ENCODE peak calls at places on chromosome 13, in seven cellular contexts. K is right cardiac atrium, V is K562, N is body of pancreas, W is adrenal gland, C is small intestine, P is fibroblast of lung. M is an unnamed sample.

GRCh38 chr13:109454167-109454917 is 332.0 kb downstream of the IRS2 start:
- DNase-seq in K (no peak), V (no peak), N (no peak), W (no peak), C (no peak), P (peak; percentile 60), M (no peak)

GRCh38 chr13:51235756-51236564 is 13.8 kb downstream of the FAM124A start:
- DNase-seq in K (no peak), V (no peak), N (no peak), W (no peak), C (no peak), P (no peak), M (no peak)

GRCh38 chr13:62171697-62172096 is 756.0 kb upstream of the PCDH20 start:
- DNase-seq in K (no peak), V (no peak), N (no peak), W (no peak), C (no peak), P (no peak), M (no peak)

GRCh38 chr13:30038884-30039283 is 188.5 kb upstream of the UBL3 start:
- DNase-seq in K (no peak), V (no peak), N (no peak), W (no peak), C (no peak), P (peak; percentile 62), M (no peak)

GRCh38 chr13:80047406-80047805 is 293.5 kb downstream of the SPRY2 start:
- DNase-seq in K (no peak), V (no peak), N (no peak), W (no peak), C (no peak), P (peak; percentile 95), M (no peak)

GRCh38 chr13:101424381-101425155 is 8.3 kb upstream of the NALCN start:
- DNase-seq in K (peak; percentile 53), V (no peak), N (no peak), W (no peak), C (no peak), P (peak; percentile 33), M (no peak)

GRCh38 chr13:61727714-61728275 is 312.1 kb upstream of the PCDH20 start:
- DNase-seq in K (no peak), V (no peak), N (no peak), W (no peak), C (no peak), P (peak; percentile 57), M (no peak)

GRCh38 chr13:88592105-88592504 is 920.9 kb downstream of the SLITRK5 start:
- DNase-seq in K (no peak), V (no peak), N (no peak), W (no peak), C (no peak), P (no peak), M (no peak)

GRCh38 chr13:24564881-24565280 is 52.3 kb upstream of the PARP4 start:
- DNase-seq in K (no peak), V (no peak), N (no peak), W (no peak), C (no peak), P (no peak), M (no peak)

GRCh38 chr13:91778123-91778522 is 379.7 kb downstream of the GPC5 start:
- DNase-seq in K (no peak), V (no peak), N (no peak), W (no peak), C (no peak), P (no peak), M (no peak)

GRCh38 chr13:23146811-23147245 is 34.0 kb upstream of the SGCG start:
- DNase-seq in K (no peak), V (no peak), N (no peak), W (no peak), C (no peak), P (no peak), M (no peak)

GRCh38 chr13:93450226-93450625 is 223.6 kb downstream of the GPC6 start:
- DNase-seq in K (no peak), V (no peak), N (no peak), W (no peak), C (no peak), P (peak; percentile 79), M (no peak)

GRCh38 chr13:35163674-35164073 is 221.6 kb downstream of the NBEA start:
- DNase-seq in K (no peak), V (no peak), N (no peak), W (no peak), C (no peak), P (no peak), M (no peak)

GRCh38 chr13:30696278-30697176 is 38.8 kb upstream of the ALOX5AP start:
- DNase-seq in K (peak; percentile 72), V (no peak), N (no peak), W (no peak), C (no peak), P (peak; percentile 55), M (no peak)

GRCh38 chr13:92804346-92804745 is 422.3 kb upstream of the GPC6 start:
- DNase-seq in K (no peak), V (no peak), N (no peak), W (no peak), C (no peak), P (peak; percentile 86), M (no peak)

GRCh38 chr13:29754486-29754806 is 96.0 kb downstream of the UBL3 start:
- DNase-seq in K (no peak), V (no peak), N (no peak), W (no peak), C (no peak), P (peak; percentile 73), M (no peak)

GRCh38 chr13:46288570-46289259 is 77.0 kb downstream of the LRRC63 start:
- DNase-seq in K (no peak), V (peak; percentile 37), N (no peak), W (no peak), C (peak; percentile 40), P (peak; percentile 24), M (no peak)

DNA sequence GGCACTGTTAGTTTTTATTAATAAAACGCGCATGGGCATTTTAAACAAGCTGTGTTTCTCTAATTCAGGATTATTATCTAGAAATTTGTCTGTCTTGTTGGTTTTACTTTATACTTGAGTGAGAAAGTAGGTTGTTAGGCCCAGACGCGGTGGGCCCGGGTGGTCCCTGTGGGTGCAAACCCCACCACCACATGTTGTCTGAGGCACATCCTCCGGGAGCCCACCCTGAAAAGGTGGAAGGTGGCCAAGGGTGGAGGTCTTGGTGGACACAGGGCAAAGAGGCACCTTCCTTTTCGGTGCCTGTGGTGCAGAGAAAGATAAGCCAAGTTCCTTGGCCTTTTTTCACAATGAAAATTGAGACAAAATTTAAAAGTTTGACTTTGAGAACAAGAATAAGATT is 16.6 kb downstream of the ATP4B start:
- DNase-seq in K (no peak), V (no peak), N (no peak), W (no peak), C (no peak), P (no peak), M (no peak)
- H3K9me3 ChIP-seq in K (no peaks in the 10 kb centered on the region), V (peaks cover 5% of the 10 kb centered on the region), N (no peaks in the 10 kb centered on the region), W (no peaks in the 10 kb centered on the region), C (no peaks in the 10 kb centered on the region), P (no peaks in the 10 kb centered on the region), M (no peaks in the 10 kb centered on the region)

GRCh38 chr13:99506632-99507031 is 5.4 kb downstream of the TM9SF2 start:
- DNase-seq in K (no peak), V (no peak), N (no peak), W (no peak), C (no peak), P (no peak), M (no peak)

GRCh38 chr13:99501952-99502310 is 659 bp downstream of the TM9SF2 start:
- DNase-seq in K (no peak), V (no peak), N (peak; percentile 31), W (peak; percentile 29), C (peak; percentile 65), P (peak; percentile 29), M (no peak)

GRCh38 chr13:99509477-99509876 is 8.2 kb downstream of the TM9SF2 start:
- DNase-seq in K (no peak), V (no peak), N (no peak), W (no peak), C (no peak), P (no peak), M (no peak)

GRCh38 chr13:99507054-99507453 is 5.8 kb downstream of the TM9SF2 start:
- DNase-seq in K (no peak), V (no peak), N (no peak), W (no peak), C (no peak), P (no peak), M (no peak)

DNA sequence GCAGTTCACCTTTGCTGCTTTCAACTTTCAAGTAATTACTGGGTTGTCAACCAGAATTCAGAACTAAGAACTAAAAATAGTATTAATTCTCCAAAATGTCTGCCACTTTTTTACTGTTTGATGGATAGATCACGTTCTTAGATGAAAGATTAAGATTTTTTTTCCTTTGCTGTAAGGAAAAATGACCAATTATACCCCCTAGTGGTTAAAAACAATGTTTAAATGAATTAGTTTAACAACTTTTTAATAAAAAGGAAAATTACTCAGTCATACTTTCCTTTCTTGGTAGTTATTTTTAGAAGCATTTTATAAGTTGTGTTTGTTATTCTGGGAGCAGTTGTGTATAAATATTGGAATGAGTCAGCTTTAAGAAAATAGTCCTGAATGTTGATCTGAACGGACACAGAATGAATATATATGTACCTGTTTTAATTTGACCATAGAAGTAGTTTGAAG is 4.6 kb downstream of the TM9SF2 start:
- DNase-seq in K (no peak), V (no peak), N (no peak), W (no peak), C (no peak), P (peak; percentile 14), M (no peak)
- H3K27ac ChIP-seq in K (no peak overlapping the region), V (no peak overlapping the region), N (no peak overlapping the region), W (no peak overlapping the region), C (no peak overlapping the region), P (no peak overlapping the region), M (no peak overlapping the region)

DNA sequence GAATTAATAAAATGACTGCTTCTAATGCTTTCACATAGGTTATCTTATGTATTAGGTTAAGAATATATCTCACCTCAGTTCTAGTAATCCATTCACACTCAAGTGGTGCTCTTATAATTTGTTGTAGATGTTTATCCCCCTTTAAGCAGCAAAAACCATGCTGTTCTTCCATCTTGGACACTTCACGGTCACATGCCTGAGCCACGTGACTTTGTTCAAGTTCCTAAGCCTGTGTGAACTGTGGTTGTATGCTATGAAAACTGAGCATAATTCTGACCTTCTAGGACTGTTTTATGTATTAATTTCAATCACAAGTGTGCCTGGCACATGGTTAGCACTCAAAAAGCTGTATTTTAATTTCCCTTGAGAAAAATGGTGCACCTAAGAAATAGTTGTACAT is 41.2 kb upstream of the STARD13 start:
- DNase-seq in K (no peak), V (no peak), N (no peak), W (no peak), C (no peak), P (no peak), M (no peak)
- H3K4me1 ChIP-seq in K (peaks cover 5% of the 10 kb centered on the region), V (no peaks in the 10 kb centered on the region), N (no peaks in the 10 kb centered on the region), W (no peaks in the 10 kb centered on the region), C (no peaks in the 10 kb centered on the region), P (peaks cover 4% of the 10 kb centered on the region), M (no peaks in the 10 kb centered on the region)

DNA sequence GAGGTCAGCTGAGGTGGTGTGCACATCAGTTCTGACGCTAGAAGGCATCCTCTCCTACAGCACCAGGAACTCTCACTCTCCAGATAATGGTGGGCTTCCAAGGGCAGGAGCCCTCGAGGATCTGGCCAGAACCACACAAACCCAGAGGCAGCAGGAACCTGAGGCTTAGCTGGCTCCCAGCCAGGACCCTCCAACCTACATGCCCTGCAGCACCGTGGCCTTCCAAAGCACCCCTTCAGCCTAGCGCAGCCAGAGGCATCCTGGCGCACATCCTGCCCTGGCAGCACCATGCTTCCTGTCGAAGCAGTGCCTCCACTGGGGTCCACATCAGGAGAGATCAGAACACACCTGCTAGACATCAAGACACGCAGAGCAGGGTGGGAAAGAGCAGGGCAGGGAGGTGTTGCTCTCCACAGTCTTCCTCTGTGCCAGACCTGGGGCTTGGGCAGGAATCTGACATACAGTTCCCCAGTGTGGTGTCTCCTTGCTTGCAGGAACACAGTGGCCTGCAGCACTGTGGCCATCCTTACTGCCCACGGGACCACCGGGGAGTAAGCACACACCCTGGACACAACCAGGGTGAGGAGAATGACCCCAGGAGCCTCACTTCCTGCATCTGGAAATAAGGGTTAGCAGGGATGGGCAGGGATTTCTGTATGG is 21.7 kb downstream of the TUBA3C start:
- DNase-seq in K (no peak), V (no peak), N (no peak), W (no peak), C (no peak), P (no peak), M (no peak)
- H3K9me3 ChIP-seq in K (peaks cover under 1% of the 10 kb centered on the region), V (no peaks in the 10 kb centered on the region), N (no peaks in the 10 kb centered on the region), W (no peaks in the 10 kb centered on the region), C (peaks cover under 1% of the 10 kb centered on the region), P (no peaks in the 10 kb centered on the region), M (no peaks in the 10 kb centered on the region)

M was measured in vagina.